ENCODE peak calls at places on chromosomes 13 and 19, in four cellular contexts. A, F, E and X are unnamed samples.

GRCh38 chr19:54209058-54209747 is 8.5 kb downstream of the RPS9 start:
- DNase-seq in F (no peak), E (peak), A (no peak), X (no peak)

GRCh38 chr19:47658431-47659383 is 49.8 kb downstream of the BICRA start:
- DNase-seq in E (no peak), F (no peak), A (no peak), X (no peak)

GRCh38 chr19:57664269-57665127 is 4.2 kb upstream of the ZSCAN4 start:
- DNase-seq in A (no peak), E (no peak), F (peak), X (peak)

GRCh38 chr19:11192957-11193939 is 4.1 kb downstream of the KANK2 start:
- DNase-seq in A (no peak), E (no peak), F (no peak), X (no peak)

GRCh38 chr13:111957913-111958450 is 109.0 kb upstream of the SOX1 start:
- DNase-seq in F (no peak), E (no peak), A (no peak), X (no peak)

GRCh38 chr13:106440846-106441245 is 94.6 kb downstream of the EFNB2 start:
- DNase-seq in F (no peak), A (no peak), E (no peak), X (no peak)

GRCh38 chr19:33143897-33144405 is 12.0 kb downstream of the WDR88 start:
- DNase-seq in A (peak), F (peak), E (peak), X (peak)

GRCh38 chr13:96967248-96967745 is 27.0 kb downstream of the OXGR1 start:
- DNase-seq in E (peak), A (no peak), F (no peak), X (peak)

GRCh38 chr13:67366533-67366932 is 136.4 kb upstream of the PCDH9 start:
- DNase-seq in F (no peak), A (no peak), E (peak), X (peak)

GRCh38 chr13:35460061-35460460 is 16.4 kb downstream of the MAB21L1 start:
- DNase-seq in A (no peak), F (no peak), E (no peak), X (no peak)

GRCh38 chr13:73520566-73521290 is 461.9 kb downstream of the KLF5 start:
- DNase-seq in F (no peak), A (no peak), E (no peak), X (no peak)

GRCh38 chr19:5993516-5994406 is 15.8 kb upstream of the RANBP3 start:
- DNase-seq in A (no peak), F (peak), E (no peak), X (no peak)

GRCh38 chr19:3369337-3370213 is 3.2 kb downstream of the NFIC start:
- DNase-seq in A (no peak), E (no peak), F (peak), X (no peak)

GRCh38 chr19:46603752-46604241 is 2.7 kb downstream of the CALM3 start:
- DNase-seq in A (no peak), E (no peak), F (no peak), X (peak)

GRCh38 chr13:96632536-96633320 is 361.5 kb downstream of the OXGR1 start:
- DNase-seq in E (no peak), A (no peak), F (no peak), X (no peak)

GRCh38 chr13:101552286-101552685 is 99.8 kb downstream of the ITGBL1 start:
- DNase-seq in A (no peak), F (no peak), E (no peak), X (peak)

GRCh38 chr19:3162418-3163229 is 15.9 kb upstream of the S1PR4 start:
- DNase-seq in E (peak), F (no peak), A (no peak), X (peak)

GRCh38 chr13:52707375-52707774 is 32.2 kb downstream of the CNMD start:
- DNase-seq in E (no peak), A (no peak), F (no peak), X (no peak)

GRCh38 chr13:46622918-46623256 is 69.9 kb downstream of the LRCH1 start:
- DNase-seq in A (no peak), F (peak), E (no peak), X (no peak)

GRCh38 chr13:30763786-30764440 is 28.6 kb downstream of the ALOX5AP start:
- DNase-seq in A (no peak), E (no peak), F (no peak), X (no peak)

GRCh38 chr19:48421548-48421947 is 24.2 kb upstream of the GRWD1 start:
- DNase-seq in F (no peak), E (no peak), A (no peak), X (no peak)

GRCh38 chr13:80329250-80329649 is 11.7 kb downstream of the SPRY2 start:
- DNase-seq in A (no peak), F (no peak), E (no peak), X (no peak)

GRCh38 chr13:64186503-64186902 is 2770.9 kb upstream of the PCDH20 start:
- DNase-seq in E (no peak), A (no peak), F (no peak), X (no peak)

GRCh38 chr13:47211106-47211505 is 314.3 kb upstream of the HTR2A start:
- DNase-seq in E (no peak), A (no peak), F (no peak), X (no peak)

GRCh38 chr13:73984949-73985691 is 149.1 kb downstream of the KLF12 start:
- DNase-seq in E (no peak), F (peak), A (no peak), X (no peak)

GRCh38 chr13:97043302-97043701 is 49.0 kb upstream of the OXGR1 start:
- DNase-seq in A (no peak), F (no peak), E (no peak), X (no peak)

DNA sequence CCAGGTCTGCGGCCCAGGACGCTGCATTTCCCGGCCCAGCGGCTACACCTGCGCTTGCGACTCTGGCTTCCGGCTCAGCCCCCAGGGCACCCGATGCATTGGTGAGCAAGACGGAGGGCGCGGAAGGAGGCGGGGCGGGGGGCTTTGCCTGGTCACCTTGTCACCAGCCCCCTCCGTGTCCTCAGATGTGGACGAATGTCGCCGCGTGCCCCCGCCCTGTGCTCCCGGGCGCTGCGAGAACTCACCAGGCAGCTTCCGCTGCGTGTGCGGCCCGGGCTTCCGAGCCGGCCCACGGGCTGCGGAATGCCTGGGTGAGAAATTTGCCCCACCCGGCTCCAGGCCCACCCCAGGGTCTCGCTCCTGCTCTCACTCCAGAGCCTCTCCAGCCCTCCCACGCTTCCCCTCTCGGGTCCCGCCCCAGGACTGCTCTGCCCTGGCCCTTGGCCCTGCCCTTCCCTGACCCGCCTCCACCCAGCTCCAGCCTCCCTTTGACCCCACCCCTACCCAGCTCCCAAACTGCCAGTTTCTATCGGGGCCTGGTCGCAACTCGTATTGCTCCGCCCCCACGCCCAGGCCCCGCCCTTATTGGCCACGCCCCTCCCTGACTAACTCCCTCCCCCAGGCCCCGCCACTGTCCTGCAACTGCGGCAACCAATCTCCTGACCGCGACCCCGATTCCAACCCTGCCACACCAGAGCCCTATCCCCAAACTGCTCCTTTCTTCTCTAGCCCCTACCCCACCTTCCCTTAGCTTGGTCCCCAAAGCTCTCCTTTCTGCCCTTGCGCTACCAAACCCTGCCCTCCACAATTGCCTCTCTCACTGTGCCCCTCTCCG is 8.6 kb downstream of the LTBP4 start:
- DNase-seq in E (peak), F (peak), A (peak), X (peak)
- TF ChIP-seq POLR2A in E (peak), F (no peak), A (no peak), X (no peak)

GRCh38 chr13:37340911-37341670 is 235.6 kb upstream of the CSNK1A1L start:
- DNase-seq in A (no peak), E (no peak), F (no peak), X (no peak)

GRCh38 chr13:37342205-37342604 is 236.7 kb upstream of the CSNK1A1L start:
- DNase-seq in F (no peak), A (no peak), E (no peak), X (no peak)

GRCh38 chr13:37348916-37349653 is 243.6 kb upstream of the CSNK1A1L start:
- DNase-seq in A (no peak), E (no peak), F (no peak), X (no peak)

GRCh38 chr13:37345869-37346268 is 240.4 kb upstream of the CSNK1A1L start:
- DNase-seq in E (no peak), F (no peak), A (no peak), X (no peak)

DNA sequence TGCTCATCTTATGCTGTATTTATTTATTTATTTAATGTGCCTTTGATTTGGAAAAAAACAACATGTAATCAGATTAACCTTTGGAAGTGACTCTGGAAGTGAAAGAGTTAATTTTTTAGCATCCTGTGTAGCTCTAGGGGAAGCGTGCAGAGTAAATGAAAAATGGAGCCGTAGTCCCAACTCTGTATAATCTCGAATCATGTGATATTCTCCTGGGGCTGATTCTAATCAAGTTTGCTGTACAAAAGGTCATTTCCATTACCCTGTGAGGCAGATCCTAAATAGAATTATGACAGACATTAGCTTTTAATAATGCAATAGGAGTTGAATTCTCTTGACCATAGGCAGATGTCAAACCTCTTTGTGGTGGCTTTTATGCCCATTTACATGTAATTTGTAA is 238.6 kb upstream of the CSNK1A1L start:
- DNase-seq in F (no peak), A (no peak), E (no peak), X (no peak)
- TF ChIP-seq POLR2A in F (no peak), A (no peak), E (no peak), X (no peak)

DNA sequence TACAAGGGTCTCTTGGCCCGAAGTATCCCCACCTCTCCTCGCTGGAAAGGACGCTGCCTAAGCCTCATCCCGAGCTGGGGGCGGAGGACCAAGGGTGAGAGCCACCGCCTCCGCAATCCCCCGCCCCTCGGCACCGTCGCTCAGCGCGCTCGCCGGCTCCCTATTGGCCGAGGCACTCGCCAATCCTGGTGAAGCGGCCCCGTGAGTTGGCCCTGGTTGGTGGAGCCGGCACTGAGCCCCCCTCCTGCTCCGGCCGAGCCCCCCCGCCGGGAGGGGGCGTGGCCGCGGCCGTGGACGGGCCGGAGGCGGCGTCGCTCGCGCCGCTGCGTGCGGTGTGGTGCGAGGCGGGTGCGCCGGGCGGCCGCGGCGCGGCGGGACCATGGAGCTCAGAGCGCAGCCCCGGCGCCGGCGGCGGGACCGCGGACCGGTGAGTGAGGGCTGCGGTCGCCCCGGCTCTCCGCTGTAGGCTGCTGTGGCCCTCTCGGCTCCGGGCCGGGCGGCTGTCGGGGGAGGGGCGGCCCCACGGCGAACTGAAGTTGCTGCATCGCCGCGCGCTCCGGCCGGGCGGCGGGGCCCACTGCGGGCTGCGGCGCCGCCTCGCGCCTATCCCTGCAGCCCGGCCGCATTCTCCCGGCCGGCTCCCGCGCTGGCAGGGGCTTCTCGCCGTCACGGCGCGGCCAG is at the start of gene WASF3:
- DNase-seq in A (peak), F (peak), E (peak), X (peak)
- TF ChIP-seq POLR2A in A (no peak), F (no peak), E (no peak), X (no peak)

DNA sequence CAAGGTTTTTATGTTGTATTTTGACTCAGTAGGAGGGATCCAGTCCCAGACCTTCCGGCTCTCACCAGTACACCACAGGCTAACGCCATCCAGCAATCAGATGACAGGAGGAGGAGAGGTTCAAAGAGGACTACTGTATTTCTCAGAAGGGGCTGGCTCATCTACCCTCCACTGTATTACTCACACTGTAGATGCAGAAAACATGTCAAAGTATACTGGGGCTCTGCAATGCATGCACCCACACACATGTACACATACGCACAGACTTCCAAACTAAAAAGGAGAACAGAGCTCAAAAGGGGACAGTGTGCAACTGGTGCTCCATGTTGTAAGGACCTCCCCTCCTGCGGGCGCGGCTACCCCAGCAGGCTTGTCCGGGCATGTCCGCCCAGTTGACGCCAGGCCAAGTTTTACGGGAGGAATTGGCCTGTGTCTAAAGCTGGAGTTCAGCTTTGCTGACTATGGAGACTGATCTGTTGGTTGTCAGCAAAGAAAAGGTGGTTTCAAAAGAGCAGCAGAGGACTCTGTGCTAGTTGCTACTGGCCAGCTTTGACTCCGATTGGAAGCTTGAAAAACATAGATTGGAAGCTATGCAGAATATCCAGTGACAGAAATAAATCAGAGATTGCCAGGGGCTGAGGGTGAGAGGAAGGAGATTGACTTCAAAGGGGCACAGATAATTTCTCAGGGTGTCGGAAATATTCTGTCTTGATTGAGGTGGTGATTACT is 314.2 kb downstream of the DLEU7 start:
- DNase-seq in F (peak), E (peak), A (peak), X (peak)
- TF ChIP-seq POLR2A in F (no peak), E (no peak), A (no peak), X (no peak)

DNA sequence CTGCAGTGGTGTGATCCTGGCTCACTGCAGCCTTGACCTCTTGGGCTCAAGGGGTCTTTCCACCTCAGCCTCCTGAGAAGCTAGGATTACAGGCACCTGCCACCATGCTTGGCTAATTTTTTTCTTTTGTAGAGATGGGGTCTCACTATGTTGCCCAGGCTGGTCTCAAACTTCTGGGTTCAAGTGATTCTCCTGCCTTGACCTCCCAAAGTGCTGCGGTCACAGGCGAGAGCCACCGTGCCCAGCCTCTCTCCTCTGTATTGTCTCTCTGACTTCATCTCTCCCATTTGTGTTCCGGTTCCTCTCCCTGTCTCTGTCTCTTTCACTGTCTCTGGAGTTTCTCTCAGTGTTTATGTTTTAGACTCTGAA is 1.7 kb upstream of the C19orf85 start:
- DNase-seq in A (no peak), E (no peak), F (no peak), X (no peak)
- TF ChIP-seq POLR2A in A (no peak), E (no peak), F (no peak), X (no peak)

GRCh38 chr13:103288114-103288513 is 221.9 kb upstream of the SLC10A2 start:
- DNase-seq in F (no peak), E (no peak), A (no peak), X (no peak)

GRCh38 chr13:103282571-103283450 is 216.6 kb upstream of the SLC10A2 start:
- DNase-seq in A (no peak), E (peak), F (no peak), X (no peak)

GRCh38 chr13:103277959-103278673 is 211.9 kb upstream of the SLC10A2 start:
- DNase-seq in A (no peak), F (no peak), E (no peak), X (no peak)

GRCh38 chr13:103287659-103288058 is 221.4 kb upstream of the SLC10A2 start:
- DNase-seq in F (no peak), A (no peak), E (no peak), X (no peak)

GRCh38 chr13:103283451-103283820 is 217.2 kb upstream of the SLC10A2 start:
- DNase-seq in F (no peak), E (no peak), A (no peak), X (no peak)
- TF ChIP-seq POLR2A in F (no peak), E (no peak), A (no peak), X (no peak)

GRCh38 chr19:37654118-37654517 is 1.1 kb downstream of the ZFP30 start:
- DNase-seq in E (no peak), A (no peak), F (no peak), X (no peak)

GRCh38 chr19:37654525-37654832 is 786 bp downstream of the ZFP30 start:
- DNase-seq in E (no peak), A (no peak), F (no peak), X (no peak)

GRCh38 chr19:37655689-37656491 is 625 bp upstream of the ZFP30 start:
- DNase-seq in E (peak), A (peak), F (peak), X (peak)

DNA sequence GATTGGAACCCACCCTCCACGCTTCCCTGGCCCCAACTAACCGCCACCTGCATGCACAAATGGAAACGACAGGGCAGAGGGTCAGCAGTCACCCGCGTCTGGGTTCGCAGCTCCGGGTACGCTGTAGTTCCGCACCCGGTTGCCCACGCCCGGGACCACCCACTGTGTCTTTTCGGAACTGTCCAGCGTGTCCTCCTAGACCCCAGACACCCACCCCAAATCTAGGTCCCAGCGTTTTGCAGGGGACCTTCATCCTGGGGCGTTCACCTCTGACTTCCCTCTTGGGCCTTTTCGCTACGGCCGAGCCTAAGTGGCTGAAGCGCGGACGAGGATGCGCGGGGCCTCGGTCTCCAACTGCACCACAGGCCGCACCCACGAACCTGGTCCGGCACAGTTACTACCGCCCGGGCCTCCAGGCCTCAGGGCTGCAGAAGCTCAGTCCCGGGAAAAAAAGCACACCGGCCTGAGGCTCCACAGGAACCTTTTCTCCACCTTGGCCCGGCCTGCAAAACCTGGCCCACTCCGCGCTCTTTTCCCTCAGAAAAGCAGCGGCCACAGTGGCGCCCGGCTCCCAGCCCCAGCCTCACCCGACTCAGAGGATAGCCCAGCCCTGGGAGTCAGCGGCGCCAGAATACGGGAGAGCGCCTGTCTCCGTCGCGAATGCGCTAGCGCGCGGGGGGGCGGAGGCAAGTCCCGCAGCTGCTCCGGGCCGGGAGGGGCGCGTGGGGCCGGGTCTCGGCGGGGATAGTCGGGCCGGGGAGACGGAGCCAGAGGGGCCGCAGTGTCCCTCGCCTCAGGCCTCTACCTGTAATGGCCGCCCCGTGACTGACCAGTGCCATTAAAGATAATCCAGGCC is at the start of gene ZFP30:
- DNase-seq in A (peak), E (peak), F (peak), X (peak)
- TF ChIP-seq POLR2A in A (peak), E (peak), F (no peak), X (no peak)